ENCODE peak calls at places on chromosomes 1 and 21, in six cellular contexts. H is activated naive CD8-positive, alpha-beta T cell treated with anti-CD3 and anti-CD28 coated beads for 36 hours; M is aorta; J is RWPE1; S is fibroblast of the conjunctiva; A is activated T-helper 1 cell treated with anti-CD3 and anti-CD28 coated beads, Interleukin-12 subunit alpha, Interleukin-12 subunit beta, Interleukin-2, Interleukin-4 antibody, amounts not matched to agents 30 ng/mL and 10 ng/mL and 1 ng/mL, durations not matched to agents 14 hours and 24 hours and 36 hours. W is an unnamed sample.
A peak's percentile ranks its signal among the peaks of the same experiment; 100 is the strongest.

GRCh38 chr1:67947114-67947513 is 103.3 kb downstream of the DIRAS3 start:
- DNase-seq in A (no peak), J (no peak), H (no peak), S (no peak), M (peak; percentile 62), W (peak; percentile 68)

GRCh38 chr1:115408489-115409002 is 70.5 kb upstream of the NGF start:
- DNase-seq in H (no peak), A (no peak), J (no peak), M (no peak), S (no peak), W (peak; percentile 35)

GRCh38 chr1:246364415-246364941 is 142.6 kb downstream of the SMYD3 start:
- DNase-seq in M (no peak), J (no peak), H (no peak), S (no peak), A (no peak), W (no peak)

GRCh38 chr21:14086553-14086952 is 124.2 kb downstream of the LIPI start:
- DNase-seq in A (no peak), S (no peak), H (no peak), J (no peak), M (no peak), W (no peak)

GRCh38 chr1:235952950-235953615 is 86.4 kb upstream of the LYST start:
- DNase-seq in J (no peak), H (peak; percentile 51), S (no peak), A (peak; percentile 36), M (no peak), W (no peak)

GRCh38 chr1:242449211-242449610 is 75.3 kb downstream of the PLD5 start:
- DNase-seq in A (no peak), S (no peak), M (no peak), H (no peak), J (no peak), W (no peak)

GRCh38 chr21:36491191-36491916 is 11.4 kb upstream of the CLDN14 start:
- DNase-seq in A (no peak), S (peak; percentile 22), M (no peak), H (no peak), J (no peak), W (no peak)

GRCh38 chr1:24705260-24706073 is 39.8 kb upstream of the CLIC4 start:
- DNase-seq in A (peak; percentile 32), S (peak; percentile 75), H (peak; percentile 21), J (peak; percentile 96), M (peak; percentile 87), W (peak; percentile 89)

W was measured in heart left ventricle.